ENCODE peak calls at places on chromosomes 13 and 19, in seven cellular contexts. One of them, this sample, is unnamed. For H3K4me1, the result is how much of the 10 kb centered on the place peaks cover.

GRCh38 chr13:113805431-113806103 is 46.5 kb downstream of the TMEM255B start:
- DNase-seq in uterus: no peak
- DNase-seq in heart left ventricle: peak
- DNase-seq in tibial artery: no peak
- DNase-seq in transverse colon: no peak
- DNase-seq in GM23338: no peak
- DNase-seq in SK-N-SH: no peak
- DNase-seq in this sample: no peak

GRCh38 chr19:29620931-29621351 is 14.9 kb downstream of the POP4 start:
- DNase-seq in uterus: no peak
- DNase-seq in heart left ventricle: no peak
- DNase-seq in tibial artery: no peak
- DNase-seq in transverse colon: peak
- DNase-seq in GM23338: no peak
- DNase-seq in SK-N-SH: no peak
- DNase-seq in this sample: peak

GRCh38 chr13:98484289-98485219 is 92.4 kb downstream of the STK24 start:
- DNase-seq in uterus: peak
- DNase-seq in heart left ventricle: peak
- DNase-seq in tibial artery: peak
- DNase-seq in transverse colon: peak
- DNase-seq in GM23338: peak
- DNase-seq in SK-N-SH: no peak
- DNase-seq in this sample: peak

GRCh38 chr13:74217816-74218215 is 83.6 kb upstream of the KLF12 start:
- DNase-seq in uterus: no peak
- DNase-seq in heart left ventricle: no peak
- DNase-seq in tibial artery: no peak
- DNase-seq in transverse colon: no peak
- DNase-seq in GM23338: no peak
- DNase-seq in SK-N-SH: no peak
- DNase-seq in this sample: no peak

GRCh38 chr13:44165172-44165894 is 208.3 kb upstream of the SERP2 start:
- DNase-seq in uterus: no peak
- DNase-seq in heart left ventricle: no peak
- DNase-seq in tibial artery: no peak
- DNase-seq in transverse colon: no peak
- DNase-seq in GM23338: no peak
- DNase-seq in SK-N-SH: no peak
- DNase-seq in this sample: no peak

GRCh38 chr19:54307389-54307788 is 5.6 kb downstream of the LILRA5 start:
- DNase-seq in uterus: no peak
- DNase-seq in heart left ventricle: no peak
- DNase-seq in tibial artery: no peak
- DNase-seq in transverse colon: no peak
- DNase-seq in GM23338: no peak
- DNase-seq in SK-N-SH: no peak
- DNase-seq in this sample: no peak

GRCh38 chr13:58655086-58655485 is 1023.5 kb downstream of the PCDH17 start:
- DNase-seq in uterus: no peak
- DNase-seq in heart left ventricle: no peak
- DNase-seq in tibial artery: no peak
- DNase-seq in transverse colon: no peak
- DNase-seq in GM23338: no peak
- DNase-seq in SK-N-SH: no peak
- DNase-seq in this sample: no peak

GRCh38 chr13:111505175-111505777 is 184.8 kb downstream of the TEX29 start:
- DNase-seq in uterus: no peak
- DNase-seq in heart left ventricle: no peak
- DNase-seq in tibial artery: no peak
- DNase-seq in transverse colon: no peak
- DNase-seq in GM23338: peak
- DNase-seq in SK-N-SH: peak
- DNase-seq in this sample: no peak

GRCh38 chr19:54042989-54043388 is 20.7 kb downstream of the VSTM1 start:
- DNase-seq in uterus: no peak
- DNase-seq in heart left ventricle: no peak
- DNase-seq in tibial artery: no peak
- DNase-seq in transverse colon: no peak
- DNase-seq in GM23338: no peak
- DNase-seq in SK-N-SH: no peak
- DNase-seq in this sample: no peak

GRCh38 chr13:36089130-36089529 is 42.1 kb downstream of the DCLK1 start:
- DNase-seq in uterus: peak
- DNase-seq in heart left ventricle: no peak
- DNase-seq in tibial artery: no peak
- DNase-seq in transverse colon: no peak
- DNase-seq in GM23338: no peak
- DNase-seq in SK-N-SH: no peak
- DNase-seq in this sample: no peak

GRCh38 chr19:7415163-7415856 is 66.6 kb downstream of the ARHGEF18 start:
- DNase-seq in uterus: no peak
- DNase-seq in heart left ventricle: no peak
- DNase-seq in tibial artery: no peak
- DNase-seq in transverse colon: no peak
- DNase-seq in GM23338: peak
- DNase-seq in SK-N-SH: no peak
- DNase-seq in this sample: peak

GRCh38 chr19:55857149-55857548 is 20.8 kb downstream of the NLRP4 start:
- DNase-seq in uterus: no peak
- DNase-seq in heart left ventricle: no peak
- DNase-seq in tibial artery: no peak
- DNase-seq in transverse colon: no peak
- DNase-seq in GM23338: no peak
- DNase-seq in SK-N-SH: no peak
- DNase-seq in this sample: no peak

GRCh38 chr19:55855160-55855559 is 18.8 kb downstream of the NLRP4 start:
- DNase-seq in uterus: no peak
- DNase-seq in heart left ventricle: no peak
- DNase-seq in tibial artery: no peak
- DNase-seq in transverse colon: no peak
- DNase-seq in GM23338: no peak
- DNase-seq in SK-N-SH: no peak
- DNase-seq in this sample: no peak

GRCh38 chr19:55858401-55858800 is 22.1 kb downstream of the NLRP4 start:
- DNase-seq in uterus: no peak
- DNase-seq in heart left ventricle: no peak
- DNase-seq in tibial artery: no peak
- DNase-seq in transverse colon: no peak
- DNase-seq in GM23338: no peak
- DNase-seq in SK-N-SH: no peak
- DNase-seq in this sample: no peak

DNA sequence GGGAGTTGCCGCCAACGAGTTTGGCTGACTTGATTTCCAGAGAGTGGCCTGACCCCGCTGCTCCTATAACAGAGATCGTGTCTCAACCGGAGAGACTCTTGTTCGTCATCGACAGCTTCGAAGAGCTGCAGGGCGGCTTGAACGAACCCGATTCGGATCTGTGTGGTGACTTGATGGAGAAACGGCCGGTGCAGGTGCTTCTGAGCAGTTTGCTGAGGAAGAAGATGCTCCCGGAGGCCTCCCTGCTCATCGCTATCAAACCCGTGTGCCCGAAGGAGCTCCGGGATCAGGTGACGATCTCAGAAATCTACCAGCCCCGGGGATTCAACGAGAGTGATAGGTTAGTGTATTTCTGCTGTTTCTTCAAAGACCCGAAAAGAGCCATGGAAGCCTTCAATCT is 21.6 kb downstream of the NLRP4 start:
- DNase-seq in uterus: no peak
- DNase-seq in heart left ventricle: no peak
- DNase-seq in tibial artery: no peak
- DNase-seq in transverse colon: no peak
- DNase-seq in GM23338: no peak
- DNase-seq in SK-N-SH: no peak
- DNase-seq in this sample: no peak
- H3K4me3 ChIP-seq in uterus: no peak
- H3K4me3 ChIP-seq in heart left ventricle: no peak
- H3K4me3 ChIP-seq in tibial artery: no peak
- H3K4me3 ChIP-seq in transverse colon: no peak
- H3K4me3 ChIP-seq in GM23338: no peak
- H3K4me3 ChIP-seq in SK-N-SH: no peak
- H3K4me3 ChIP-seq in this sample: no peak

DNA sequence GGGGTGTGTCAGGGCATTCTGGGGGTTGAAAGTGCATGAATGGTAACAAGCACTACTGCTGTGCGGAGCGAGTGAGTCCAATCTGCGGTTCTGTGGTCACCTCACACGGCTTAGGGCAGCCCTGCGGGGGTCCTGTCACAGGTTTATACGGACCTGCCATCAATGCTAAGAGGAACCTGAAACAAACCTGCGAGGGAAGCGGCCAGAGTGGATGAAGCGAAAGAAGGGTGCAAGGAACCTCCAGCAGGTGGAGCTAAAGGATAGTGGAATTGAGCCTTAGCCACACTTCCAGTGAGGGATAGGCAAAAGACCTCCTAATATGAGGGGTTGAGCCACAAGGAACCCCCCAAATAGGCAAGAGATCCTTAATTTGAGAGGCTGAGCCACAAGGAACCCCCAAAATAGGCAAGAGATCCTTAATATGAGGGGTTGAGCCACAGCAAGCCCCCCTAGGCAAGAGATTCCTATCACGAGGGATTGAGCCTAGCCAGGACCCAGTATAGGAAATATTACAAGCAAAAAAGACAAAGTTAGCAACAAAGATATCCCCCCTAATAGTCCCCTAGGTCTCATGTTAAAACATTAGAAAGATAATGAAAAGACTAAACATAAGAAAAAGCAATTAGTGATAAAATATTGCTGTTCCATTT is 6.3 kb upstream of the ZNF69 start:
- DNase-seq in uterus: peak
- DNase-seq in heart left ventricle: peak
- DNase-seq in tibial artery: peak
- DNase-seq in transverse colon: peak
- DNase-seq in GM23338: peak
- DNase-seq in SK-N-SH: peak
- DNase-seq in this sample: peak
- TF ChIP-seq CTCF in uterus: peak
- TF ChIP-seq CTCF in heart left ventricle: peak
- TF ChIP-seq CTCF in tibial artery: peak
- TF ChIP-seq CTCF in transverse colon: peak
- TF ChIP-seq CTCF in GM23338: peak
- TF ChIP-seq CTCF in SK-N-SH: peak
- TF ChIP-seq CTCF in this sample: peak

GRCh38 chr13:27635256-27635655 is 13.6 kb downstream of the POLR1D start:
- DNase-seq in uterus: no peak
- DNase-seq in heart left ventricle: no peak
- DNase-seq in tibial artery: no peak
- DNase-seq in transverse colon: no peak
- DNase-seq in GM23338: no peak
- DNase-seq in SK-N-SH: no peak
- DNase-seq in this sample: no peak

GRCh38 chr13:27638521-27638920 is 16.8 kb downstream of the POLR1D start:
- DNase-seq in uterus: peak
- DNase-seq in heart left ventricle: no peak
- DNase-seq in tibial artery: no peak
- DNase-seq in transverse colon: no peak
- DNase-seq in GM23338: no peak
- DNase-seq in SK-N-SH: no peak
- DNase-seq in this sample: no peak

GRCh38 chr13:27636624-27637288 is 15.1 kb downstream of the POLR1D start:
- DNase-seq in uterus: no peak
- DNase-seq in heart left ventricle: no peak
- DNase-seq in tibial artery: no peak
- DNase-seq in transverse colon: no peak
- DNase-seq in GM23338: no peak
- DNase-seq in SK-N-SH: no peak
- DNase-seq in this sample: no peak

GRCh38 chr13:27639186-27639585 is 17.5 kb downstream of the POLR1D start:
- DNase-seq in uterus: no peak
- DNase-seq in heart left ventricle: no peak
- DNase-seq in tibial artery: no peak
- DNase-seq in transverse colon: no peak
- DNase-seq in GM23338: no peak
- DNase-seq in SK-N-SH: no peak
- DNase-seq in this sample: no peak

GRCh38 chr13:27637289-27637626 is 15.6 kb downstream of the POLR1D start:
- DNase-seq in uterus: no peak
- DNase-seq in heart left ventricle: no peak
- DNase-seq in tibial artery: no peak
- DNase-seq in transverse colon: no peak
- DNase-seq in GM23338: no peak
- DNase-seq in SK-N-SH: no peak
- DNase-seq in this sample: no peak
- H3K4me1 ChIP-seq in uterus: under half
- H3K4me1 ChIP-seq in heart left ventricle: under half
- H3K4me1 ChIP-seq in tibial artery: under half
- H3K4me1 ChIP-seq in transverse colon: under half
- H3K4me1 ChIP-seq in GM23338: under half
- H3K4me1 ChIP-seq in SK-N-SH: under half
- H3K4me1 ChIP-seq in this sample: under half

GRCh38 chr19:35931161-35931873 is 4.9 kb upstream of the LRFN3 start:
- DNase-seq in uterus: peak
- DNase-seq in heart left ventricle: peak
- DNase-seq in tibial artery: peak
- DNase-seq in transverse colon: peak
- DNase-seq in GM23338: peak
- DNase-seq in SK-N-SH: peak
- DNase-seq in this sample: peak

GRCh38 chr19:35935911-35936737 is at the start of gene LRFN3:
- DNase-seq in uterus: peak
- DNase-seq in heart left ventricle: peak
- DNase-seq in tibial artery: peak
- DNase-seq in transverse colon: peak
- DNase-seq in GM23338: peak
- DNase-seq in SK-N-SH: peak
- DNase-seq in this sample: peak

GRCh38 chr19:35931874-35932202 is 4.3 kb upstream of the LRFN3 start:
- DNase-seq in uterus: no peak
- DNase-seq in heart left ventricle: no peak
- DNase-seq in tibial artery: no peak
- DNase-seq in transverse colon: no peak
- DNase-seq in GM23338: no peak
- DNase-seq in SK-N-SH: no peak
- DNase-seq in this sample: no peak

GRCh38 chr19:35928507-35928906 is 7.7 kb upstream of the LRFN3 start:
- DNase-seq in uterus: no peak
- DNase-seq in heart left ventricle: no peak
- DNase-seq in tibial artery: no peak
- DNase-seq in transverse colon: no peak
- DNase-seq in GM23338: no peak
- DNase-seq in SK-N-SH: no peak
- DNase-seq in this sample: no peak

GRCh38 chr19:35932291-35932936 is 3.8 kb upstream of the LRFN3 start:
- DNase-seq in uterus: no peak
- DNase-seq in heart left ventricle: no peak
- DNase-seq in tibial artery: no peak
- DNase-seq in transverse colon: no peak
- DNase-seq in GM23338: peak
- DNase-seq in SK-N-SH: no peak
- DNase-seq in this sample: no peak
- H3K4me3 ChIP-seq in uterus: no peak
- H3K4me3 ChIP-seq in heart left ventricle: no peak
- H3K4me3 ChIP-seq in tibial artery: no peak
- H3K4me3 ChIP-seq in transverse colon: no peak
- H3K4me3 ChIP-seq in GM23338: peak
- H3K4me3 ChIP-seq in SK-N-SH: no peak
- H3K4me3 ChIP-seq in this sample: no peak

DNA sequence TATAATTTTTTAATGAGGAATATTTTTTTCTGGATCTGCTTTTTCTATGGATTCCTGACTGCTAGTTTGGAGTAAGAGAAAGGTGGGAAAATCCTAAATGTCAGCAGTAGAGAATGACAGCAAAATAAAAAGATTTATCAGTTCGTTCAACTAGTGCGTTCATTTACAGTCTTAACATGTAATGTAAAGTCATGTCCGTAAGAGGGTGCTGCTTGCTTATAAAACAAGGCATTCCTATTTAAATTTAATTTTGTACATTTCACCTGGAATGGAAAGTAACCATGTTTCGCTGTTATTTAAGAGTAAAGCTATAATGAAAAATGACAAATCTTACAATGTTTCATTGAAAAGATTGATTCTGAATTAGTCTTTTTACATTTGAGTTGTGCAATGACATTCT is 76.6 kb downstream of the ZMYM2 start:
- DNase-seq in uterus: no peak
- DNase-seq in heart left ventricle: no peak
- DNase-seq in tibial artery: no peak
- DNase-seq in transverse colon: no peak
- DNase-seq in GM23338: peak
- DNase-seq in SK-N-SH: no peak
- DNase-seq in this sample: no peak
- TF ChIP-seq CTCF in uterus: no peak
- TF ChIP-seq CTCF in heart left ventricle: peak
- TF ChIP-seq CTCF in tibial artery: no peak
- TF ChIP-seq CTCF in transverse colon: no peak
- TF ChIP-seq CTCF in GM23338: no peak
- TF ChIP-seq CTCF in SK-N-SH: peak
- TF ChIP-seq CTCF in this sample: no peak

This sample was measured in lower lobe of right lung.